ENCODE peak calls at places on chromosome 13, in nine cellular contexts. O, G, C, R, J, D, Z, M and L are unnamed samples.

GRCh38 chr13:33251131-33251629 is 34.4 kb downstream of the STARD13 start:
- DNase-seq in G (no peak), C (no peak), O (no peak), J (peak), D (peak), Z (no peak), M (peak), R (no peak), L (peak)

GRCh38 chr13:52711277-52711676 is 28.3 kb downstream of the CNMD start:
- DNase-seq in Z (no peak), C (no peak), J (no peak), G (no peak), R (no peak), O (no peak), D (no peak), M (no peak), L (no peak)

GRCh38 chr13:44040070-44040753 is 160.5 kb downstream of the LACC1 start:
- DNase-seq in D (peak), O (no peak), J (peak), Z (no peak), C (no peak), M (no peak), R (no peak), G (no peak), L (no peak)

GRCh38 chr13:24541127-24541475 is 28.5 kb upstream of the PARP4 start:
- DNase-seq in J (no peak), G (no peak), Z (no peak), C (no peak), M (no peak), O (no peak), R (no peak), D (no peak), L (no peak)

GRCh38 chr13:86974995-86975328 is 696.2 kb upstream of the SLITRK5 start:
- DNase-seq in G (no peak), Z (no peak), J (no peak), C (no peak), R (no peak), O (no peak), D (no peak), M (no peak), L (no peak)

GRCh38 chr13:110361365-110361911 is 54.4 kb downstream of the COL4A2 start:
- DNase-seq in Z (peak), O (no peak), D (peak), J (peak), R (no peak), C (no peak), M (peak), G (peak), L (no peak)

GRCh38 chr13:105678072-105678471 is 857.4 kb downstream of the EFNB2 start:
- DNase-seq in G (no peak), Z (no peak), R (no peak), O (no peak), C (no peak), M (no peak), J (no peak), D (no peak), L (no peak)

GRCh38 chr13:87553142-87553541 is 118.0 kb upstream of the SLITRK5 start:
- DNase-seq in Z (no peak), O (no peak), G (no peak), J (no peak), R (no peak), M (no peak), D (no peak), C (no peak), L (no peak)

GRCh38 chr13:33363328-33363727 is 77.8 kb upstream of the STARD13 start:
- DNase-seq in J (no peak), M (no peak), Z (no peak), R (no peak), D (no peak), G (no peak), O (no peak), C (no peak), L (no peak)

GRCh38 chr13:20814224-20814910 is 40.6 kb upstream of the EEF1AKMT1 start:
- DNase-seq in R (peak), Z (peak), D (peak), M (peak), J (peak), G (peak), O (no peak), C (peak), L (no peak)

GRCh38 chr13:42119875-42120274 is 71.4 kb downstream of the DGKH start:
- DNase-seq in D (no peak), C (no peak), Z (no peak), R (no peak), G (no peak), M (no peak), J (no peak), O (no peak), L (no peak)

GRCh38 chr13:21759503-21759902 is 88.6 kb downstream of the FGF9 start:
- DNase-seq in J (no peak), Z (no peak), R (no peak), G (peak), O (no peak), D (no peak), M (no peak), C (no peak), L (no peak)

GRCh38 chr13:110557610-110558305 is 3.8 kb downstream of the RAB20 start:
- DNase-seq in C (peak), J (no peak), O (no peak), D (no peak), R (no peak), G (peak), M (no peak), Z (no peak), L (no peak)

GRCh38 chr13:62931901-62932883 is 1516.5 kb upstream of the PCDH20 start:
- DNase-seq in Z (no peak), O (no peak), R (no peak), G (no peak), M (no peak), D (peak), C (no peak), J (peak), L (no peak)

GRCh38 chr13:27266937-27267336 is 3.7 kb upstream of the RASL11A start:
- DNase-seq in C (no peak), M (no peak), D (peak), G (no peak), O (no peak), Z (no peak), J (peak), R (no peak), L (no peak)

GRCh38 chr13:106609116-106609515 is 41.2 kb upstream of the ARGLU1 start:
- DNase-seq in G (no peak), R (no peak), D (no peak), Z (no peak), C (no peak), J (no peak), O (no peak), M (no peak), L (no peak)

GRCh38 chr13:28819748-28820098 is 416 bp upstream of the MTUS2 start:
- DNase-seq in Z (peak), C (peak), J (peak), M (no peak), O (peak), R (peak), D (peak), G (peak), L (no peak)

GRCh38 chr13:109904218-109904617 is 117.8 kb upstream of the IRS2 start:
- DNase-seq in C (no peak), D (no peak), R (no peak), Z (no peak), G (no peak), M (no peak), O (peak), J (no peak), L (no peak)

GRCh38 chr13:46624821-46625220 is 71.9 kb downstream of the LRCH1 start:
- DNase-seq in R (no peak), O (no peak), J (no peak), M (no peak), C (no peak), Z (no peak), G (no peak), D (no peak), L (no peak)

GRCh38 chr13:108376308-108376707 is 106.8 kb downstream of the TNFSF13B start:
- DNase-seq in G (no peak), D (no peak), O (no peak), R (no peak), J (no peak), Z (no peak), C (no peak), M (no peak), L (no peak)

GRCh38 chr13:43786766-43787517 is at the start of gene ENOX1:
- DNase-seq in D (peak), M (peak), C (peak), O (no peak), R (peak), G (peak), Z (peak), J (peak), L (no peak)

GRCh38 chr13:62209539-62209938 is 793.9 kb upstream of the PCDH20 start:
- DNase-seq in R (no peak), G (no peak), Z (no peak), D (no peak), M (no peak), J (no peak), O (no peak), C (no peak), L (peak)

GRCh38 chr13:34037636-34038325 is 219.8 kb downstream of the RFC3 start:
- DNase-seq in Z (no peak), M (no peak), R (no peak), J (no peak), D (no peak), O (no peak), C (no peak), G (no peak), L (peak)

GRCh38 chr13:52399037-52399436 is 6.9 kb downstream of the THSD1 start:
- DNase-seq in R (no peak), J (no peak), G (no peak), O (no peak), C (no peak), M (no peak), D (no peak), Z (no peak), L (no peak)

GRCh38 chr13:36096411-36097184 is 34.6 kb downstream of the DCLK1 start:
- DNase-seq in C (no peak), D (peak), O (no peak), R (no peak), Z (no peak), G (no peak), J (no peak), M (no peak), L (no peak)

GRCh38 chr13:36753176-36753575 is 65.8 kb upstream of the RFXAP start:
- DNase-seq in G (no peak), J (no peak), C (no peak), M (no peak), R (no peak), D (no peak), Z (no peak), O (no peak), L (no peak)

GRCh38 chr13:54185785-54186184 is 1157.2 kb downstream of the OLFM4 start:
- DNase-seq in Z (no peak), R (no peak), M (no peak), D (no peak), G (peak), J (no peak), O (no peak), C (no peak), L (no peak)

GRCh38 chr13:30376426-30377311 is 45.6 kb upstream of the UBE2L5 start:
- DNase-seq in J (no peak), G (no peak), C (no peak), R (no peak), Z (no peak), D (no peak), M (no peak), O (no peak), L (peak)

GRCh38 chr13:51697181-51697580 is 106.8 kb downstream of the DHRS12 start:
- DNase-seq in R (no peak), Z (no peak), M (no peak), J (peak), O (no peak), C (no peak), G (no peak), D (no peak), L (no peak)

GRCh38 chr13:21074601-21075302 is 13.4 kb upstream of the LATS2 start:
- DNase-seq in Z (peak), C (no peak), O (no peak), G (no peak), R (no peak), M (peak), D (no peak), J (no peak), L (no peak)

GRCh38 chr13:49214917-49215376 is 5.2 kb upstream of the MLNR start:
- DNase-seq in M (no peak), Z (peak), O (no peak), D (peak), R (no peak), G (peak), C (peak), J (peak), L (peak)

GRCh38 chr13:51819544-51819943 is 15.6 kb upstream of the DHRS12 start:
- DNase-seq in D (no peak), M (no peak), R (no peak), O (no peak), Z (no peak), J (no peak), C (no peak), G (no peak), L (no peak)

GRCh38 chr13:45352031-45352430 is 11.0 kb upstream of the TPT1 start:
- DNase-seq in D (no peak), Z (no peak), C (no peak), G (no peak), M (no peak), R (no peak), J (no peak), O (no peak), L (no peak)

GRCh38 chr13:48892311-48892710 is 83.4 kb upstream of the FNDC3A start:
- DNase-seq in D (peak), Z (no peak), J (peak), C (no peak), O (no peak), M (no peak), G (no peak), R (no peak), L (peak)

GRCh38 chr13:20526664-20527063 is 1.0 kb upstream of the CRYL1 start:
- DNase-seq in C (no peak), M (no peak), Z (no peak), O (no peak), D (peak), R (no peak), G (no peak), J (peak), L (no peak)

GRCh38 chr13:94267581-94267980 is 211.9 kb downstream of the DCT start:
- DNase-seq in M (no peak), C (no peak), J (no peak), Z (no peak), G (no peak), R (no peak), D (no peak), O (no peak), L (no peak)

DNA sequence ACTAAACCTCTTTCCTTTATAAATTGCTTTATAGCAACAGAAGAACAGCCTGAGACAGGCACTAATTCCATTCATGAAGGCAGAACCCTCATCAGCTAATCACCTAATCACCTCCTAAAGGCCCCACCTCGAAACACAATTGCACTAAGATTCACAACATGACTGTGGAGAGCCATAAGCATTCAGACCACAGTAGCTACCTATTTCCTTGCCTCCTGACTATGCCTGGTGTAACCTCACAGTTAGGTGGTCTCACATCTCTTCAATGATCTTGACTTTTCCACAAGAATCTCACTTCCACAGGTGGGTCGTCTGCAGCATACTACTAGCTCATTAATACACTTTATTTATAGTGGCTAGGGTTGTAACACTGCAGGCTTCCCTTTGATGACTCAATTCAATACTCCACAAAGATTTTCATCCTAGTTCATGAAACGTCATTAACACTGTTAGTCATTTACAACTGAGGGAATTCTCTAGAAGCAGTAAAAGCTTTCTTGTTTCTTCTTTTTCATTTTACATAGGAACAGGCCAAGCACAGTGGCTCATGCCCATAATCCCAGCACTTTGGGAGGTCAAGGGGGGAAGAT is 27.1 kb downstream of the STK24 start:
- DNase-seq in O (no peak), R (no peak), J (peak), Z (no peak), M (no peak), C (no peak), G (no peak), D (no peak), L (no peak)
- H3K4me3 ChIP-seq in O (no peak), R (no peak), J (no peak), Z (no peak), M (no peak), C (no peak), G (no peak), D (no peak), L (no peak)

GRCh38 chr13:68970532-68970931 is 1137.1 kb upstream of the ATXN8OS start:
- DNase-seq in M (no peak), C (no peak), R (no peak), J (no peak), O (no peak), G (no peak), D (no peak), Z (no peak), L (no peak)
- TF ChIP-seq CTCF in M (no peak), C (no peak), R (no peak), J (no peak), O (no peak), G (no peak), D (no peak), Z (no peak), L (no peak)

GRCh38 chr13:50511877-50512332 is 331.6 kb downstream of the DLEU7 start:
- DNase-seq in G (no peak), D (no peak), C (no peak), Z (no peak), O (no peak), J (no peak), R (no peak), M (no peak), L (peak)
- H3K4me3 ChIP-seq in G (no peak), D (no peak), C (no peak), Z (no peak), O (no peak), J (no peak), R (peak), M (no peak), L (no peak)

DNA sequence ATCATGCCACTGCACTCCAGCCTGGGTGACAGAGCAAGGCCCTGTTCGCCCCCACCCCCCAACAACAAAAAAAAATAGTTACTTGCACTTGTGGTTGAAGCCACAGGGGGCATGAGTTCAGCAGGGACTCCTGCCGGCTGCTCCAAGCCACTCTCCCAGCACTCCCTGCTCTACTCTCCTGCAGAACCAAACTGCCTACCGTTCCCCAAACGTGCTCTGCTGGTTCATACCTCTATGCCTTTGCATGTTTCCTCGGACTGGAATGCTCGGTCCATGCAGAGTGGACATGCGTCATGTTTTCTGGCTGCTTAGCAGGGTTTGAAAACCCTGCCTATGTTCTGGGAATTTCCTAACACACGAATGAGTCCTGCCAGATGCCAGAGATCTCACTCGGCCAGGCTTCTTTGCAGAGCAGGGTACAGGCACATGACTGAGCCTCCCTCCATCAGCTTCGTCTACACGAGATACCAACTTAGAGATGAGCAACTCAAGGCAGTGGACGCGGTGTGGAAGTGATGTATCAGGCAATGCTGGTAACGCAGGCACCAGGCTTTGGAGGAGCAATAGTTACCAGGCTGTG is 8.5 kb upstream of the SLC25A15 start:
- DNase-seq in C (no peak), M (no peak), O (peak), G (peak), Z (no peak), R (no peak), J (peak), D (peak), L (no peak)
- TF ChIP-seq CTCF in C (no peak), M (no peak), O (peak), G (no peak), Z (no peak), R (no peak), J (peak), D (no peak), L (no peak)